ENCODE peak calls at places on chromosome X, in five cellular contexts. G, Y, Q, O and P are unnamed samples.

GRCh38 chrX:2705036-2705435 is 13.9 kb downstream of the CD99 start:
- DNase-seq in G (peak; percentile 63), Y (no peak), Q (peak; percentile 54), O (no peak), P (no peak)

GRCh38 chrX:119694601-119695534 is 1.9 kb upstream of the SEPTIN6 start:
- DNase-seq in G (no peak), Y (no peak), Q (no peak), O (peak; percentile 31), P (no peak)

GRCh38 chrX:77527233-77528001 is 80.2 kb downstream of the FGF16 start:
- DNase-seq in G (no peak), Y (no peak), Q (no peak), O (peak; percentile 4), P (no peak)

GRCh38 chrX:37958493-37959211 is 47.7 kb upstream of the SYTL5 start:
- DNase-seq in G (no peak), Y (no peak), Q (peak; percentile 52), O (no peak), P (no peak)

GRCh38 chrX:97863261-97863660 is 979.6 kb downstream of the RPA4 start:
- DNase-seq in G (no peak), Y (no peak), Q (no peak), O (peak; percentile 9), P (no peak)

GRCh38 chrX:99705696-99706095 is 704.4 kb downstream of the PCDH19 start:
- DNase-seq in G (no peak), Y (no peak), Q (no peak), O (no peak), P (no peak)

GRCh38 chrX:10479508-10479907 is 140.9 kb downstream of the MID1 start:
- DNase-seq in G (no peak), Y (no peak), Q (no peak), O (no peak), P (no peak)

GRCh38 chrX:97597954-97598353 is 714.2 kb downstream of the RPA4 start:
- DNase-seq in G (no peak), Y (no peak), Q (no peak), O (peak; percentile 13), P (no peak)

GRCh38 chrX:107775734-107776511 is at the start of gene TSC22D3:
- DNase-seq in G (no peak), Y (peak; percentile 70), Q (peak; percentile 54), O (peak; percentile 87), P (peak; percentile 57)
- TF ChIP-seq CTCF in G (no peak), Y (no peak), Q (no peak), O (no peak), P (no peak)

DNA sequence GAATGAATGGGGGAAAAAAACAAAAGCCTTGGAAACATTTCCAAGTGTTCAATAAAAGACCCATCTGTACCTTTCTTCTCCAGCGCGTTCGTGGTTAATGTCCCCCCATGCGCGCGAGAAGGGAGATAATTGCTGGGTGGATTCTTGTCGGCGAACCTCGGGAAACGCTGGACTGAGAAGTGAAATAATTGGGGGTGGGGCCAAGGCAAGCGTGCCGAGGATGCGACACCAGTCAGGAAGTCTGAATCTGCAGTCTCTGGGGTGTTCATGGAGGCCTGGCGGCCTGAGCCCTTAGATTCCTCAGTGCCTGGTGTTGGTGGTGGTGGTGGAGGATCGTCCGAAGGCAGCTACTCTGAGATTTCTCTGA is 5.3 kb upstream of the ARX start:
- DNase-seq in G (no peak), Y (no peak), Q (no peak), O (no peak), P (no peak)
- TF ChIP-seq EZH2 in G (no peak), Y (no peak), Q (peak; percentile 19), O (peak; percentile 2), P (no peak)

DNA sequence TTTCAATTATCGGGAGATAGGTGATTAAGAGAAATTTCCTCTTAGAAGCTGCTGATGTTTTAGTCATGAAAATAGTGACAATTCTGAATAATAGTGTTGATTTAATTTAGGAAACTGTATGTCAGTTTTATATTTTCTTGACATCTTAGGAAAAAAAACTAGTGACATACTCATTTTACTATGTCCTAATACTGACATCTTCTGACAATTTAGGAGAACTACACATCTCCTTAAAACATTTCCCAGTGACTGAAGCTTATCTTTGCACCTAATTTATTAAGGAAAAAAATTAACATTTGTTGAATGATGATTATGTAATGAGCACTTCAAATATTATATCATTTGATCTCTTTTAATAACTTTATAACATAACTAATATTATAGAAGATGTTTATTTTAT is 42.0 kb upstream of the RBMXL3 start:
- DNase-seq in G (no peak), Y (peak; percentile 57), Q (peak; percentile 8), O (no peak), P (peak; percentile 7)
- H3K9ac ChIP-seq in G (no peak overlapping the region), Y (no peak overlapping the region), Q (no peak overlapping the region), O (no peak overlapping the region), P (no peak overlapping the region)

GRCh38 chrX:40097492-40098263 is at the start of gene BCOR:
- DNase-seq in G (peak; percentile 85), Y (peak; percentile 62), Q (peak; percentile 60), O (peak; percentile 81), P (peak; percentile 63)

GRCh38 chrX:40094900-40095587 is 2.7 kb downstream of the BCOR start:
- DNase-seq in G (no peak), Y (peak; percentile 32), Q (no peak), O (peak; percentile 40), P (no peak)

GRCh38 chrX:40097101-40097491 is 662 bp downstream of the BCOR start:
- DNase-seq in G (peak; percentile 66), Y (no peak), Q (no peak), O (no peak), P (no peak)

GRCh38 chrX:40095588-40096394 is 2.0 kb downstream of the BCOR start:
- DNase-seq in G (peak; percentile 43), Y (peak; percentile 27), Q (no peak), O (peak; percentile 44), P (peak; percentile 47)

DNA sequence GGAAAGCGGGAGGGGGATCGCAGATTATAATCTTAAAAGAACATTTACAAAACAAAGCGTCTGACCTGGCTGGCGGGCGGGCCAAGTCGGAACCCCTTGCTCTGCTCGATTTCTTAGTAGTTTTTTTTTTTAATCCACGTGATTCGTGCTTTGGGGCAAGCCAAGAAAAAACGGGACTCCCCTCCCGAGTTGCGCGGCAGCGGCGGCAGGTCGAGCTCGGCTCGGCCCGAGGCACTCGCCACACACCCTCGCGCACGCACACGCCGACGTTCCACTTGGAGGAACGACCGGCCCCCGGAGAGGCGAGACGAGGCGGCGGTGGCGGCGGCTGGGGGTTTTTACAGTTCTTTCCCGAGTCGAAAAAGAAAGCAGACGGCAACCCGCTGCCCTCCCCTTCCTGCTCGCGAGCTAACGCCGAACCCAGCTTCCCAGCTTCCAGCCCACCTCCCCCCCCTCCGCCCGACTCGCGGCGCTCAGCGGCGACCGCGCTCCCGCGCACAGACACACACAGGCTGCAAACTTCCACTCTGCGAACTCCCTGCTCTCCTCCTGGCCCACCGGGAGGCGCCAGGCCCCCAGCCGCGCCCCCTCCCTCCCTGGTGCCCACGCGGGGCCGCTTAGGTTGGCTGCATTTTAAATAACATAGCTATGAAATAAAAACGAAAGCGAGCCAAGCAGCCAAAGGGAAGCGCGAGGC is 1.2 kb downstream of the BCOR start:
- DNase-seq in G (peak; percentile 76), Y (peak; percentile 35), Q (no peak), O (peak; percentile 61), P (peak; percentile 53)
- TF ChIP-seq CTCF in G (no peak), Y (no peak), Q (no peak), O (no peak), P (no peak)

GRCh38 chrX:372856-373640 is 13.7 kb downstream of the PPP2R3B start:
- DNase-seq in G (no peak), Y (no peak), Q (peak; percentile 51), O (peak; percentile 24), P (no peak)
- TF ChIP-seq EZH2 in G (no peak), Y (no peak), Q (peak; percentile 75), O (peak; percentile 84), P (no peak)

DNA sequence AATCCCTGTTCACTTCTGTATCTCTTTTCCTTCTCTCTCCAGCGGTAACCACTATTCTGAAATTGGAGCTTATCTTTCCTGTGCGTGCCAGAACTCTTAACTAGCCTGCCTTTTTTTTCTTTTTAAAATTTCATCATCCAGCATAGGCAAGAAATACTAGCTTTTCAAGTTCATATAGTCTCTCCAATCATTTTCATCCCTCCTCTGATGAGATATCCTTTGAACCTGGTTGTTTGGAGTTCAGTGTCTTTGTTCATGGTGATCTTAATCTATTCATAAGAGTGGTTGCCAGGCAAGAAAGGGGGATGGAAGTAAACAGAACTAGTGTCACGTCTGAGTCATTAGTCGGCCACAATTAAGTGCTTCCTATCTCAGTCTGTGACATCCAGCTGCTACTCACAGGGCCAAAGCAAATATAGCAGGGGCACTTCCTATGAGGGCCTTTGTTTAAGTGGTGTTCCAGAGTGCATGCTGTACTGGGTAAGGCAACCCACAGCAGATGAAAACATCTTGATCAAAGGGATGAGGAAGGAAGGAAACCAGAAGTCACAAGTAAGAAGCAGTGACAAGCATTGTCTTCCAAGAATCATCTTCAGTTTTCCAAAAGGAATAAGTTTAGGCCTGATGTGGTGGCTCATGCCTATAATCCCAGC is 56.4 kb upstream of the XIAP start:
- DNase-seq in G (peak; percentile 57), Y (peak; percentile 90), Q (peak; percentile 83), O (no peak), P (no peak)
- H3K9ac ChIP-seq in G (no peak overlapping the region), Y (peak overlapping the region; percentile 17), Q (no peak overlapping the region), O (no peak overlapping the region), P (no peak overlapping the region)

GRCh38 chrX:136950206-136950605 is 69.7 kb upstream of the RBMX start:
- DNase-seq in G (no peak), Y (no peak), Q (no peak), O (no peak), P (no peak)

GRCh38 chrX:136953867-136954787 is 73.6 kb upstream of the RBMX start:
- DNase-seq in G (peak; percentile 64), Y (peak; percentile 88), Q (peak; percentile 62), O (peak; percentile 82), P (peak; percentile 88)

DNA sequence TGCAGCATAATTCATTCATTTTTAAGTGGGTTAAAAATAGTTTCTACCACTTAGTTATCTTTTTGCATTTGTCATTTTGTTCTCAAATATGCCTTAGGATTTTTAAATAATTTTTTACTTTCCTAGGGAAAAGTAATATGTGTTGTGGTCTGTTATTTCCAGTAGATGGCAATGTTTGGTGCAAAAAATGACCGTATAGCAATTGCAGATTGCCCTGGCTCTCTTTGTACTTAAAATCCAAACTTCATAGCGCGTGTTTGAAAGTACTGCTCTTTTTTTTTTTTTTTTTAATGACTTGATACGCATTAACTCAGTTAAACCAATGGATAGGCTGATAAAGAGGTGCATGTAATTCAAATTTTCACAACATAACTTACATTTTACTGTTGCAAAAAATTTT is 74.4 kb upstream of the RBMX start:
- DNase-seq in G (no peak), Y (peak; percentile 52), Q (peak; percentile 28), O (peak; percentile 13), P (peak; percentile 50)
- TF ChIP-seq CTCF in G (peak; percentile 61), Y (peak; percentile 66), Q (peak; percentile 26), O (peak; percentile 55), P (peak; percentile 52)

GRCh38 chrX:153645151-153645550 is 1.9 kb upstream of the DUSP9 start:
- DNase-seq in G (no peak), Y (no peak), Q (no peak), O (no peak), P (no peak)

GRCh38 chrX:153642655-153643430 is 4.2 kb upstream of the DUSP9 start:
- DNase-seq in G (no peak), Y (no peak), Q (no peak), O (no peak), P (no peak)

GRCh38 chrX:153645921-153646481 is 1.0 kb upstream of the DUSP9 start:
- DNase-seq in G (no peak), Y (no peak), Q (no peak), O (no peak), P (no peak)

GRCh38 chrX:153643431-153644351 is 3.3 kb upstream of the DUSP9 start:
- DNase-seq in G (no peak), Y (peak; percentile 19), Q (no peak), O (peak; percentile 61), P (no peak)

GRCh38 chrX:153644356-153645125 is 2.5 kb upstream of the DUSP9 start:
- DNase-seq in G (no peak), Y (no peak), Q (no peak), O (peak; percentile 60), P (no peak)
- TF ChIP-seq EZH2 in G (no peak), Y (no peak), Q (no peak), O (no peak), P (no peak)